ENCODE peak calls at places on chromosomes 4 and X, in ten cellular contexts. V, K, A, Z, N, S, E, W, P and B are unnamed samples. For H3K4me1, the result is how much of the 10 kb centered on the place peaks cover.

GRCh38 chrX:12378263-12378662 is 240.0 kb downstream of the FRMPD4 start:
- DNase-seq in N (no peak), E (no peak), A (no peak), S (no peak), V (no peak), P (no peak), W (no peak), Z (no peak), K (no peak), B (no peak)

GRCh38 chrX:23012162-23012561 is 12.4 kb downstream of the DDX53 start:
- DNase-seq in P (no peak), N (no peak), Z (no peak), S (no peak), V (no peak), K (peak), W (no peak), E (no peak), A (no peak), B (no peak)

GRCh38 chr4:138555584-138555983 is 313.4 kb upstream of the SLC7A11 start:
- DNase-seq in P (no peak), W (no peak), V (no peak), Z (no peak), N (no peak), K (peak), E (no peak), A (no peak), S (no peak), B (no peak)

GRCh38 chr4:140756292-140757219 is at the start of gene TBC1D9:
- DNase-seq in E (peak), N (peak), A (peak), Z (peak), S (peak), K (peak), W (peak), V (peak), P (peak), B (peak)

GRCh38 chrX:97984641-97985040 is 1100.9 kb downstream of the RPA4 start:
- DNase-seq in K (no peak), N (no peak), E (no peak), P (no peak), S (no peak), W (no peak), Z (no peak), V (no peak), A (peak), B (peak)

GRCh38 chrX:137052641-137053235 is 18.9 kb upstream of the GPR101 start:
- DNase-seq in N (no peak), V (no peak), S (no peak), Z (no peak), A (no peak), K (no peak), P (no peak), W (no peak), E (no peak), B (no peak)

GRCh38 chrX:153769865-153770605 is 6.0 kb downstream of the PLXNB3 start:
- DNase-seq in E (peak), P (peak), Z (no peak), V (no peak), K (no peak), S (no peak), A (no peak), W (no peak), N (no peak), B (no peak)

GRCh38 chrX:21883258-21883657 is 27.5 kb downstream of the YY2 start:
- DNase-seq in K (no peak), E (no peak), V (no peak), Z (peak), N (no peak), A (no peak), S (peak), W (no peak), P (no peak), B (no peak)

GRCh38 chr4:84681488-84682274 is 98.8 kb downstream of the CDS1 start:
- DNase-seq in V (peak), P (no peak), K (peak), W (no peak), A (peak), Z (no peak), E (no peak), N (no peak), S (no peak), B (peak)

GRCh38 chrX:46762963-46763362 is 4.0 kb upstream of the SLC9A7 start:
- DNase-seq in K (no peak), Z (no peak), A (no peak), S (no peak), N (no peak), V (no peak), E (no peak), W (no peak), P (no peak), B (no peak)

GRCh38 chrX:71650333-71650969 is 16.9 kb upstream of the LOC101059915 start:
- DNase-seq in S (no peak), K (peak), V (no peak), A (no peak), P (no peak), N (no peak), W (no peak), E (no peak), Z (peak), B (no peak)

GRCh38 chrX:8627796-8628195 is 104.1 kb downstream of the ANOS1 start:
- DNase-seq in P (no peak), E (no peak), W (no peak), V (no peak), Z (no peak), N (no peak), K (no peak), A (no peak), S (no peak), B (no peak)

GRCh38 chrX:71214604-71215334 is 8.3 kb upstream of the GJB1 start:
- DNase-seq in S (no peak), V (peak), A (no peak), K (no peak), Z (no peak), N (no peak), W (no peak), P (no peak), E (peak), B (no peak)

GRCh38 chrX:37871626-37872302 is 24.4 kb upstream of the DYNLT3 start:
- DNase-seq in V (no peak), K (no peak), N (no peak), P (no peak), W (no peak), E (no peak), A (peak), S (peak), Z (no peak), B (peak)

GRCh38 chr4:124431663-124432192 is 280.8 kb downstream of the ANKRD50 start:
- DNase-seq in A (peak), Z (no peak), E (no peak), N (no peak), W (no peak), V (no peak), K (no peak), S (no peak), P (no peak), B (no peak)

GRCh38 chr4:145939856-145940255 is 1.2 kb upstream of the ZNF827 start:
- DNase-seq in P (no peak), S (no peak), E (no peak), V (no peak), Z (no peak), N (no peak), A (peak), K (no peak), W (no peak), B (peak)

GRCh38 chrX:122046226-122046625 is 998.8 kb downstream of the GLUD2 start:
- DNase-seq in W (no peak), K (no peak), E (no peak), P (no peak), V (no peak), Z (no peak), S (no peak), N (no peak), A (no peak), B (peak)

GRCh38 chrX:102840871-102841705 is 96.0 kb upstream of the RAB40AL start:
- DNase-seq in K (no peak), Z (no peak), E (no peak), S (no peak), P (no peak), V (no peak), A (peak), N (no peak), W (no peak), B (peak)

GRCh38 chrX:109632906-109633504 is 8.0 kb upstream of the KCNE5 start:
- DNase-seq in V (no peak), P (no peak), N (no peak), S (no peak), Z (peak), E (no peak), K (peak), W (no peak), A (peak), B (no peak)

GRCh38 chr4:8364141-8364540 is 76.4 kb downstream of the ACOX3 start:
- DNase-seq in V (no peak), E (no peak), S (no peak), N (no peak), W (no peak), K (no peak), Z (no peak), A (no peak), P (no peak), B (no peak)

GRCh38 chr4:112978691-112979472 is 70.6 kb upstream of the ANK2 start:
- DNase-seq in K (no peak), V (no peak), N (no peak), W (no peak), S (no peak), Z (no peak), P (no peak), E (no peak), A (peak), B (peak)

GRCh38 chr4:21490682-21491081 is 457.9 kb downstream of the KCNIP4 start:
- DNase-seq in P (no peak), S (no peak), W (no peak), Z (no peak), E (no peak), N (no peak), V (no peak), K (peak), A (no peak), B (no peak)

GRCh38 chr4:105145059-105145912 is 1.4 kb upstream of the TET2 start:
- DNase-seq in A (no peak), S (no peak), V (no peak), N (no peak), K (peak), E (no peak), W (no peak), P (no peak), Z (no peak), B (no peak)

GRCh38 chr4:5647351-5647750 is 61.0 kb downstream of the EVC2 start:
- DNase-seq in S (no peak), P (no peak), K (no peak), W (no peak), Z (no peak), E (no peak), V (no peak), A (no peak), N (no peak), B (no peak)

GRCh38 chr4:83010111-83010521 is 507 bp downstream of the LIN54 start:
- DNase-seq in E (no peak), A (peak), P (no peak), Z (no peak), N (no peak), V (no peak), S (no peak), K (peak), W (no peak), B (peak)

GRCh38 chrX:47556045-47556623 is 4.9 kb upstream of the ARAF start:
- DNase-seq in P (peak), Z (peak), V (peak), A (peak), K (peak), W (peak), E (peak), S (peak), N (peak), B (peak)

GRCh38 chrX:110258552-110258951 is 59.3 kb downstream of the AMMECR1 start:
- DNase-seq in N (no peak), W (no peak), E (no peak), S (no peak), K (no peak), Z (no peak), P (no peak), A (peak), V (no peak), B (peak)

GRCh38 chr4:88661724-88662123 is 35.9 kb downstream of the NAP1L5 start:
- DNase-seq in N (no peak), P (no peak), V (no peak), E (no peak), K (no peak), A (peak), Z (no peak), W (no peak), S (no peak), B (peak)

GRCh38 chrX:40064055-40064597 is 33.6 kb downstream of the BCOR start:
- DNase-seq in V (no peak), N (no peak), P (no peak), Z (no peak), K (no peak), W (no peak), E (no peak), A (no peak), S (no peak), B (no peak)

GRCh38 chr4:5945171-5945570 is 52.3 kb upstream of the CRMP1 start:
- DNase-seq in E (peak), P (no peak), K (no peak), W (no peak), S (no peak), Z (no peak), A (no peak), N (no peak), V (no peak), B (no peak)

GRCh38 chr4:86556791-86557415 is 37.2 kb upstream of the PTPN13 start:
- DNase-seq in E (no peak), N (no peak), A (no peak), S (no peak), W (no peak), Z (no peak), K (no peak), V (no peak), P (no peak), B (peak)

GRCh38 chr4:142563682-142564291 is 282.3 kb downstream of the INPP4B start:
- DNase-seq in Z (no peak), A (peak), P (no peak), V (no peak), S (no peak), N (no peak), E (no peak), W (no peak), K (no peak), B (peak)

GRCh38 chr4:58649236-58649635 is 1539.1 kb upstream of the IGFBP7 start:
- DNase-seq in W (no peak), Z (no peak), N (no peak), K (no peak), A (no peak), P (no peak), V (no peak), S (no peak), E (no peak), B (no peak)

DNA sequence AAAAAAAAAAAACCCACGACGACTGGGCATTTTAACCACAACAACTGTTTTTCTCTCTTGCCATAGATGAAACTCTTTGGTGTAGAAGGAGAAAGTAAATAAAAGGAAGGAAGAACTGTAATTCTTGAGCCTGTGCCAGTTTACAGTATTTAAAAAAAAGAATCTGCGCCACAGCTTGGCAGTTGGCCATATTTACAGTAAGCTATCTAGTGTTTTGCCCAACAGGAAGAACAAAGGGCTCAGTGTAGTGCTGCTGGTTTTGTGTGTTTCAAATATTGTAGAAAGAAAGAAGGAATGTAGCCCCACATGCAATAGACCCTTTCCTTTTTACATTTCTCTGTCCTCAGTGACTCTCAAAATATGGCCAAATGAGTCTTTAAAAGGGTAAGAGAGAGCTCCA is 66.1 kb downstream of the NR3C2 start:
- DNase-seq in W (peak), N (peak), Z (peak), V (no peak), A (peak), E (no peak), K (no peak), S (peak), P (no peak), B (peak)
- H3K4me3 ChIP-seq in W (no peak), N (no peak), Z (no peak), V (no peak), A (peak), E (peak), K (no peak), S (peak), P (peak), B (no peak)

DNA sequence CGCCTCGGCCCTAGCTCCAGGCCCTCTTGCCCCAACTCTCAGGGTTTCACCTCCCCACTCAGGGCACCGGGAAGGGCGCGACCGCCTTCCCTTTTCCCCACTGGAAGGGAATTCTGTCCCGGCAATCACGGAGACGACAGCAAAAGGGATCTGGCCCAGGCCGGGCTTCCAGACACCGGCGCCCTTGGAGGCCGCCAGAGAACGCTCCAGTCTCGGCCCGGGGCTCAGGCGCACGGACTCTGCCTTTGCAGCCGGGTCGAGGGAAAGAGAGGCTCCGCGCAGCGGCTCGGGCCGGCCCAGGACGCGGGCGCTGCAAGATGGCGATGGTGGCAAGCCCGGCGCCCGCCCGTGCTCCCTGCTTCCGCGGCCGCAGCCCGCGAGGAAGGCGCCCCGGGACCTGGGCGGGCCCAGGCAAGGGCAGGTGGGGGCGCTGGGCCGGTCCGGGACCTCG is 1.1 kb downstream of the CTBP1 start:
- DNase-seq in S (no peak), P (no peak), E (no peak), W (no peak), A (no peak), Z (no peak), N (no peak), K (peak), V (no peak), B (peak)
- H3K4me1 ChIP-seq in S (under half), P (half or more), E (half or more), W (under half), A (under half), Z (under half), N (under half), K (under half), V (under half), B (under half)

DNA sequence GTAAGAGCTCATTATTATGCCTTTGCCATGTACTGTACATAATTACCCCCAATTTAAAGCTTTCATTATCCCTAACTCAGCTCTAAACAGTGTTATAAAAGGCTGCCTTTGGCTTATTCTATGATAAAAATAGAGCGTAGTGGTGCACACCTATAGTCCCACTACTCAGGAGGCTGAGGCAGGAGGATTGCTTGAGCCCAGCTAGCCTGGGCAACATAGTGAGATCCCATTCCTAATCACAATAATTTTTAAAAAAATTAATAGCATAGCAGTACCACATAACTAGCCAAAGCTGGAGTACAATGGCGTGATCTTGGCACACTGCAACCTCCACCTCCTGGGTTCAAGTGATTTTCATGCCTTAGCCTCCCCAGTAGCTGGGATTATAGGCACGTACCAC is 112.4 kb downstream of the PDS5A start:
- DNase-seq in K (no peak), V (no peak), A (no peak), Z (no peak), P (no peak), S (no peak), W (no peak), N (no peak), E (no peak), B (no peak)
- H3K4me3 ChIP-seq in K (no peak), V (no peak), A (no peak), Z (no peak), P (no peak), S (no peak), W (no peak), N (no peak), E (no peak), B (no peak)

GRCh38 chr4:118964891-118965411 is 76.3 kb downstream of the SYNPO2 start:
- DNase-seq in V (no peak), P (no peak), N (no peak), A (peak), E (no peak), K (no peak), Z (peak), W (peak), S (no peak), B (no peak)
- H3K4me1 ChIP-seq in V (under half), P (under half), N (under half), A (under half), E (under half), K (under half), Z (half or more), W (under half), S (under half), B (under half)

DNA sequence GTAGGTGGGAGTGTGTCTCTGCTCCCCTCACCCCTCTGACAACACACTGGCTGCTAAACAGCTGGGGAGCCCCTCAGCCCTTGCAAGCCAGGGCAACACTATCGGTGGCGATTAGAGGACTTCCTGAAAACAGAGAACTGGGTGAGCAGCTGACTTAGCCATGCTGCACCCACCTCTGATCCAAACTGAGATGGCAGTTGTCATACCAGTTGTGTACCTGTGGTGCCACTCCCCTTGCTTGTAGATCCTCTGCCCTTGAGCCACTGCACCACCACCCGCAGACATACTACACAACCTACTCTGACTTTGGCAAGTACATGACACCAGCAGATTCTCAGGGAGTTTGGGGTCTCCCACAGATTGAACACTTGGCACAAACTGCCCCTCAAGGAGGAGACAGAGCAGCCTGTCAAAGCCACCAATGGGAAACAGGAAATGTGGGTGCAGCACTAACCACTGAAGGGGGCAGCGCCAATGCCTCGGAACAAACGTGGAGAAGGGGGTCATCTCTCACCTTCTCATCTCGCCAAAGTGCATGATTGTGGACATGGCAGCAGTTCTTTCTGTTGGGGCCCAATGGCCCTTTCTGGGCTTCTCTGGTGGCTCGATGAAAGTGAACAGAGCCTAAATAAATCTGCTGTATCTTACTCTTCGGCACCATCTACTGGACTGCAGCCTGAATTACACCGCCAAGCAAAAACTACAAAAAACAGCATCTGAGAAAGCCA is 119.8 kb downstream of the NEK1 start:
- DNase-seq in E (no peak), S (no peak), N (no peak), Z (peak), W (no peak), A (peak), V (no peak), P (no peak), K (peak), B (peak)
- H3K4me3 ChIP-seq in E (no peak), S (no peak), N (no peak), Z (no peak), W (no peak), A (no peak), V (no peak), P (no peak), K (no peak), B (no peak)

GRCh38 chrX:41121766-41122165 is 36.5 kb downstream of the USP9X start:
- DNase-seq in E (no peak), K (no peak), V (no peak), N (no peak), S (no peak), W (no peak), P (no peak), Z (no peak), A (no peak), B (no peak)

GRCh38 chrX:41118156-41118555 is 32.9 kb downstream of the USP9X start:
- DNase-seq in N (no peak), P (no peak), E (no peak), V (no peak), K (no peak), W (no peak), S (no peak), A (no peak), Z (no peak), B (no peak)

GRCh38 chrX:41119803-41120202 is 34.6 kb downstream of the USP9X start:
- DNase-seq in S (no peak), Z (no peak), P (no peak), K (no peak), N (no peak), W (no peak), A (no peak), V (no peak), E (no peak), B (no peak)

GRCh38 chrX:41122664-41123257 is 37.5 kb downstream of the USP9X start:
- DNase-seq in V (no peak), P (no peak), A (no peak), Z (no peak), N (no peak), K (no peak), W (no peak), S (no peak), E (no peak), B (no peak)

GRCh38 chrX:41116948-41117347 is 31.7 kb downstream of the USP9X start:
- DNase-seq in W (no peak), V (no peak), S (no peak), K (no peak), Z (no peak), N (no peak), E (no peak), A (no peak), P (no peak), B (peak)
- H3K4me1 ChIP-seq in W (under half), V (under half), S (under half), K (under half), Z (under half), N (under half), E (under half), A (under half), P (under half), B (under half)